ENCODE peak calls at places on chromosomes 16 and 17, in nine cellular contexts. H is ascending aorta; Y is mesendoderm; O is CD4-positive, alpha-beta T cell; F is lower lobe of right lung; W is aorta; D is dorsolateral prefrontal cortex; V is naive thymus-derived CD4-positive, alpha-beta T cell; N is endodermal cell. X is an unnamed sample.

GRCh38 chr16:86095906-86096485 is 197.0 kb downstream of the IRF8 start:
- DNase-seq in D (no peak), O (no peak), V (no peak), H (no peak), F (no peak), N (peak; percentile 24), Y (no peak), W (no peak), X (no peak)

GRCh38 chr16:81913222-81913621 is 98.0 kb downstream of the SDR42E1 start:
- DNase-seq in Y (no peak), V (no peak), O (no peak), D (no peak), W (no peak), F (no peak), H (no peak), N (no peak), X (no peak)

GRCh38 chr17:77765292-77765691 is 193.2 kb upstream of the TNRC6C start:
- DNase-seq in W (no peak), V (no peak), O (no peak), N (no peak), D (no peak), F (no peak), H (no peak), Y (no peak), X (no peak)

GRCh38 chr17:78342438-78343098 is 17.3 kb downstream of the SOCS3 start:
- DNase-seq in W (peak; percentile 91), H (peak; percentile 92), F (peak; percentile 53), D (no peak), O (no peak), N (peak; percentile 83), Y (peak; percentile 72), V (no peak), X (no peak)

GRCh38 chr17:64139542-64139941 is 9.6 kb upstream of the ERN1 start:
- DNase-seq in Y (no peak), W (no peak), V (no peak), F (no peak), D (no peak), H (no peak), N (no peak), O (no peak), X (no peak)

GRCh38 chr17:63838586-63839184 is 3.8 kb downstream of the SMARCD2 start:
- DNase-seq in V (no peak), F (peak; percentile 92), H (peak; percentile 96), N (no peak), O (no peak), D (peak; percentile 91), W (peak; percentile 90), Y (peak; percentile 35), X (no peak)

GRCh38 chr16:81562926-81563325 is 118.3 kb downstream of the CMIP start:
- DNase-seq in F (peak; percentile 26), Y (no peak), D (no peak), W (no peak), H (no peak), N (no peak), V (no peak), O (no peak), X (no peak)

GRCh38 chr17:5780476-5780875 is 196.2 kb upstream of the NLRP1 start:
- DNase-seq in V (no peak), W (no peak), H (no peak), D (no peak), Y (no peak), F (no peak), O (no peak), N (peak; percentile 64), X (no peak)

GRCh38 chr16:58933186-58933585 is 199.1 kb upstream of the GOT2 start:
- DNase-seq in O (no peak), H (no peak), D (no peak), F (no peak), V (no peak), N (no peak), Y (no peak), W (no peak), X (no peak)

GRCh38 chr16:27822529-27823437 is 240.7 kb downstream of the GSG1L start:
- DNase-seq in W (no peak), V (no peak), D (no peak), H (no peak), N (peak; percentile 19), O (no peak), Y (no peak), F (no peak), X (no peak)

GRCh38 chr17:16258916-16259315 is 41.9 kb downstream of the PIGL start:
- DNase-seq in O (no peak), H (no peak), V (no peak), Y (no peak), N (no peak), D (no peak), F (no peak), W (no peak), X (no peak)

GRCh38 chr17:6070280-6070894 is at the start of gene WSCD1:
- DNase-seq in Y (no peak), V (no peak), D (peak; percentile 48), H (no peak), O (no peak), N (peak; percentile 76), W (no peak), F (no peak), X (peak; percentile 13)

GRCh38 chr17:4620531-4621101 is 20.9 kb downstream of the ALOX15 start:
- DNase-seq in W (no peak), D (no peak), V (no peak), Y (no peak), N (no peak), F (no peak), H (no peak), O (no peak), X (no peak)

GRCh38 chr17:18256776-18257175 is 1.8 kb downstream of the FLII start:
- DNase-seq in Y (no peak), F (no peak), W (no peak), O (no peak), H (no peak), N (no peak), V (no peak), D (no peak), X (no peak)

GRCh38 chr16:8655184-8655717 is 19.2 kb upstream of the ABAT start:
- DNase-seq in W (no peak), Y (peak; percentile 62), D (no peak), O (no peak), N (peak; percentile 85), F (no peak), H (no peak), V (no peak), X (peak; percentile 54)

GRCh38 chr17:47847341-47848197 is 3.4 kb downstream of the SP6 start:
- DNase-seq in W (no peak), N (peak; percentile 94), H (no peak), O (no peak), Y (peak; percentile 78), F (no peak), D (no peak), V (no peak), X (peak; percentile 39)
- H3K27me3 ChIP-seq in W (no peaks in the 10 kb centered on the region), N (peaks cover 73% of the 10 kb centered on the region), H (peaks cover 30% of the 10 kb centered on the region), O (peaks cover 81% of the 10 kb centered on the region), Y (peaks cover 6% of the 10 kb centered on the region), F (peaks cover 82% of the 10 kb centered on the region), D (peaks cover 61% of the 10 kb centered on the region), V (peaks cover 43% of the 10 kb centered on the region), X (peaks cover 79% of the 10 kb centered on the region)

DNA sequence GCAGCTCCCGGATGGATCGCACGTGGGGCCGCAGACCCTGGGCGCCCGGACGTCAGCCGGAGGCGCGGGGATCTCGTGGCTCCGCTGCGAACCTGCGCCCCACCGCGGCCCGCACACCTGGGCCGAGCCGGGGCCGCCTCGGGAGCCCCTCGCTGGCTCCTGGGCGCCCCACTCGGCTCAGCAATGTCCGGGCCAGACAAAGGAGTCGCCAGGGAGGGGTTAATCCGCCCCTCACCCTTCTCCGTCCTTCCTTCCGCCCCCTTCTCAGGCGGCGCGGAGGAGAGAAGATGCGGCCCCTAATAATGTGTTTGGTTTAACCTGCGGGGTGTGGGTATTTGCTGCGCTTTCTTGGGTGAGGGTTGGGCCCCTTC is 47.6 kb upstream of the SLC38A10 start:
- DNase-seq in Y (peak; percentile 80), W (no peak), D (no peak), F (peak; percentile 48), N (no peak), O (no peak), H (no peak), V (peak; percentile 11), X (no peak)
- H3K27me3 ChIP-seq in Y (peaks cover 5% of the 10 kb centered on the region), W (no peaks in the 10 kb centered on the region), D (peaks cover 3% of the 10 kb centered on the region), F (peaks cover 20% of the 10 kb centered on the region), N (peaks cover 6% of the 10 kb centered on the region), O (peaks cover 69% of the 10 kb centered on the region), H (no peaks in the 10 kb centered on the region), V (peaks cover 50% of the 10 kb centered on the region), X (no peaks in the 10 kb centered on the region)

GRCh38 chr17:8117367-8117979 is 841 bp downstream of the ALOXE3 start:
- DNase-seq in V (no peak), D (no peak), O (no peak), N (no peak), H (no peak), W (no peak), Y (peak; percentile 29), F (peak; percentile 50), X (no peak)
- H3K27me3 ChIP-seq in V (no peaks in the 10 kb centered on the region), D (no peaks in the 10 kb centered on the region), O (peaks cover 40% of the 10 kb centered on the region), N (peaks cover 64% of the 10 kb centered on the region), H (peaks cover 3% of the 10 kb centered on the region), W (no peaks in the 10 kb centered on the region), Y (peaks cover 20% of the 10 kb centered on the region), F (peaks cover 68% of the 10 kb centered on the region), X (no peaks in the 10 kb centered on the region)

DNA sequence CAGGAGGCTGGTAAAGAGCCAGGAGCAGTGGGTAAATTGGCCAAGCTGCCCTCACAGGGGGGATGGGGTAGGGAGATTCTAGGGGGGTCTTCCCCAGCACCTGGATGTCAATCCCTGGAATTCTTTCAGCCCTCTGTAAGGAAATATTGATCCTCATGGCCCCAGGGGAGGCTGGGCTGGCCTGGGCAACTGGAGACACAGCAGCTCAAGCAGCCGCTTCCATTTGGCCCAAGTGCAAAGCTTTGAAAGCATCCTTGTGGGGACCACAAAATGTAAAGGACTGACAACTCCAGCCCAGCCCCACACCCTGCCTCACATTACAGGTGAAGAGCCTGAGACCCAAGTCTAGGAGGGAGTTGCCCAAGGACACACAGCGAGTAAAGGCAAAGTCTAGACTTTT is 39.4 kb upstream of the MRPS23 start:
- DNase-seq in H (no peak), Y (no peak), N (no peak), W (no peak), D (no peak), O (no peak), F (no peak), V (no peak), X (no peak)
- H3K27me3 ChIP-seq in H (no peaks in the 10 kb centered on the region), Y (no peaks in the 10 kb centered on the region), N (no peaks in the 10 kb centered on the region), W (no peaks in the 10 kb centered on the region), D (no peaks in the 10 kb centered on the region), O (no peaks in the 10 kb centered on the region), F (no peaks in the 10 kb centered on the region), V (no peaks in the 10 kb centered on the region), X (no peaks in the 10 kb centered on the region)

X was measured in HAP-1.